ENCODE peak calls at places on chromosomes 13 and 19, in four cellular contexts. One of them, this sample, is unnamed. For H3K9me3, the result is how much of the 10 kb centered on the place peaks cover.

GRCh38 chr13:77892491-77892890 is 26.1 kb downstream of the EDNRB start:
- DNase-seq in K562: no peak
- DNase-seq in cardiac muscle cell: no peak
- DNase-seq in stomach: no peak
- DNase-seq in this sample: no peak

GRCh38 chr13:18236528-18236815 is 945.2 kb downstream of the TUBA3C start:
- DNase-seq in K562: no peak
- DNase-seq in cardiac muscle cell: no peak
- DNase-seq in stomach: no peak
- DNase-seq in this sample: no peak

GRCh38 chr13:111484959-111485358 is 164.5 kb downstream of the TEX29 start:
- DNase-seq in K562: no peak
- DNase-seq in cardiac muscle cell: no peak
- DNase-seq in stomach: no peak
- DNase-seq in this sample: no peak

GRCh38 chr19:32675720-32676185 is at the start of gene RGS9BP:
- DNase-seq in K562: peak
- DNase-seq in cardiac muscle cell: peak
- DNase-seq in stomach: peak
- DNase-seq in this sample: peak

GRCh38 chr19:16342002-16342715 is 17.5 kb downstream of the KLF2 start:
- DNase-seq in K562: no peak
- DNase-seq in cardiac muscle cell: peak
- DNase-seq in stomach: no peak
- DNase-seq in this sample: peak

GRCh38 chr19:661427-662196 is 1.4 kb downstream of the RNF126 start:
- DNase-seq in K562: no peak
- DNase-seq in cardiac muscle cell: no peak
- DNase-seq in stomach: peak
- DNase-seq in this sample: no peak

GRCh38 chr19:17089238-17089637 is 13.7 kb downstream of the MYO9B start:
- DNase-seq in K562: no peak
- DNase-seq in cardiac muscle cell: peak
- DNase-seq in stomach: no peak
- DNase-seq in this sample: no peak

GRCh38 chr19:1566392-1567115 is 1.6 kb downstream of the MEX3D start:
- DNase-seq in K562: peak
- DNase-seq in cardiac muscle cell: peak
- DNase-seq in stomach: peak
- DNase-seq in this sample: peak

GRCh38 chr13:29497137-29497654 is 98.3 kb downstream of the SLC7A1 start:
- DNase-seq in K562: no peak
- DNase-seq in cardiac muscle cell: peak
- DNase-seq in stomach: no peak
- DNase-seq in this sample: no peak

GRCh38 chr19:3801412-3802096 is 15.4 kb upstream of the MATK start:
- DNase-seq in K562: peak
- DNase-seq in cardiac muscle cell: peak
- DNase-seq in stomach: peak
- DNase-seq in this sample: no peak

GRCh38 chr19:50512999-50513745 is 541 bp downstream of the ASPDH start:
- DNase-seq in K562: no peak
- DNase-seq in cardiac muscle cell: no peak
- DNase-seq in stomach: no peak
- DNase-seq in this sample: no peak

GRCh38 chr13:96762876-96763275 is 231.4 kb downstream of the OXGR1 start:
- DNase-seq in K562: no peak
- DNase-seq in cardiac muscle cell: no peak
- DNase-seq in stomach: no peak
- DNase-seq in this sample: no peak

GRCh38 chr13:23583491-23583890 is 13.3 kb downstream of the TNFRSF19 start:
- DNase-seq in K562: no peak
- DNase-seq in cardiac muscle cell: peak
- DNase-seq in stomach: no peak
- DNase-seq in this sample: no peak

GRCh38 chr13:34076943-34077703 is 259.2 kb downstream of the RFC3 start:
- DNase-seq in K562: no peak
- DNase-seq in cardiac muscle cell: peak
- DNase-seq in stomach: no peak
- DNase-seq in this sample: no peak

GRCh38 chr13:45521292-45521691 is 56.6 kb downstream of the COG3 start:
- DNase-seq in K562: no peak
- DNase-seq in cardiac muscle cell: peak
- DNase-seq in stomach: no peak
- DNase-seq in this sample: no peak

GRCh38 chr19:53172892-53173291 is 14.0 kb upstream of the ZNF347 start:
- DNase-seq in K562: no peak
- DNase-seq in cardiac muscle cell: peak
- DNase-seq in stomach: no peak
- DNase-seq in this sample: no peak

GRCh38 chr19:50489461-50490011 is 12.9 kb upstream of the GARIN5A start:
- DNase-seq in K562: no peak
- DNase-seq in cardiac muscle cell: no peak
- DNase-seq in stomach: no peak
- DNase-seq in this sample: no peak

GRCh38 chr13:44818428-44818827 is 170.8 kb downstream of the NUFIP1 start:
- DNase-seq in K562: no peak
- DNase-seq in cardiac muscle cell: peak
- DNase-seq in stomach: no peak
- DNase-seq in this sample: no peak

GRCh38 chr13:32905864-32906180 is 110.4 kb upstream of the KL start:
- DNase-seq in K562: no peak
- DNase-seq in cardiac muscle cell: no peak
- DNase-seq in stomach: no peak
- DNase-seq in this sample: no peak

GRCh38 chr19:19591133-19591825 is 27.2 kb downstream of the PBX4 start:
- DNase-seq in K562: no peak
- DNase-seq in cardiac muscle cell: peak
- DNase-seq in stomach: peak
- DNase-seq in this sample: peak

GRCh38 chr19:617551-618246 is 15.6 kb downstream of the POLRMT start:
- DNase-seq in K562: no peak
- DNase-seq in cardiac muscle cell: no peak
- DNase-seq in stomach: no peak
- DNase-seq in this sample: no peak

GRCh38 chr13:36344886-36345437 is 1.2 kb downstream of the SPART start:
- DNase-seq in K562: no peak
- DNase-seq in cardiac muscle cell: peak
- DNase-seq in stomach: no peak
- DNase-seq in this sample: no peak

GRCh38 chr19:1949304-1950101 is 8.5 kb downstream of the CSNK1G2 start:
- DNase-seq in K562: no peak
- DNase-seq in cardiac muscle cell: no peak
- DNase-seq in stomach: no peak
- DNase-seq in this sample: no peak

GRCh38 chr19:47156861-47157454 is 26.3 kb downstream of the SAE1 start:
- DNase-seq in K562: no peak
- DNase-seq in cardiac muscle cell: peak
- DNase-seq in stomach: no peak
- DNase-seq in this sample: no peak

GRCh38 chr19:52138614-52139290 is 986 bp downstream of the ZNF616 start:
- DNase-seq in K562: peak
- DNase-seq in cardiac muscle cell: peak
- DNase-seq in stomach: no peak
- DNase-seq in this sample: no peak

GRCh38 chr19:41921280-41922219 is 6.7 kb downstream of the ERFL start:
- DNase-seq in K562: no peak
- DNase-seq in cardiac muscle cell: no peak
- DNase-seq in stomach: no peak
- DNase-seq in this sample: no peak

GRCh38 chr13:33797622-33798021 is 20.3 kb upstream of the RFC3 start:
- DNase-seq in K562: no peak
- DNase-seq in cardiac muscle cell: peak
- DNase-seq in stomach: no peak
- DNase-seq in this sample: no peak

GRCh38 chr13:51733656-51734334 is 70.2 kb downstream of the DHRS12 start:
- DNase-seq in K562: no peak
- DNase-seq in cardiac muscle cell: no peak
- DNase-seq in stomach: no peak
- DNase-seq in this sample: no peak

GRCh38 chr13:23510979-23511735 is 59.1 kb upstream of the TNFRSF19 start:
- DNase-seq in K562: no peak
- DNase-seq in cardiac muscle cell: peak
- DNase-seq in stomach: no peak
- DNase-seq in this sample: no peak

GRCh38 chr19:5130371-5131030 is 161.6 kb downstream of the KDM4B start:
- DNase-seq in K562: no peak
- DNase-seq in cardiac muscle cell: no peak
- DNase-seq in stomach: no peak
- DNase-seq in this sample: no peak

GRCh38 chr19:5133986-5134595 is 165.2 kb downstream of the KDM4B start:
- DNase-seq in K562: no peak
- DNase-seq in cardiac muscle cell: no peak
- DNase-seq in stomach: no peak
- DNase-seq in this sample: no peak

GRCh38 chr19:5132698-5133651 is 164.1 kb downstream of the KDM4B start:
- DNase-seq in K562: no peak
- DNase-seq in cardiac muscle cell: no peak
- DNase-seq in stomach: no peak
- DNase-seq in this sample: no peak

GRCh38 chr19:5131031-5131865 is 162.3 kb downstream of the KDM4B start:
- DNase-seq in K562: peak
- DNase-seq in cardiac muscle cell: no peak
- DNase-seq in stomach: no peak
- DNase-seq in this sample: no peak

GRCh38 chr19:5131866-5132561 is 163.1 kb downstream of the KDM4B start:
- DNase-seq in K562: no peak
- DNase-seq in cardiac muscle cell: no peak
- DNase-seq in stomach: no peak
- DNase-seq in this sample: no peak
- H3K9me3 ChIP-seq in K562: under half
- H3K9me3 ChIP-seq in cardiac muscle cell: under half
- H3K9me3 ChIP-seq in stomach: under half
- H3K9me3 ChIP-seq in this sample: under half

DNA sequence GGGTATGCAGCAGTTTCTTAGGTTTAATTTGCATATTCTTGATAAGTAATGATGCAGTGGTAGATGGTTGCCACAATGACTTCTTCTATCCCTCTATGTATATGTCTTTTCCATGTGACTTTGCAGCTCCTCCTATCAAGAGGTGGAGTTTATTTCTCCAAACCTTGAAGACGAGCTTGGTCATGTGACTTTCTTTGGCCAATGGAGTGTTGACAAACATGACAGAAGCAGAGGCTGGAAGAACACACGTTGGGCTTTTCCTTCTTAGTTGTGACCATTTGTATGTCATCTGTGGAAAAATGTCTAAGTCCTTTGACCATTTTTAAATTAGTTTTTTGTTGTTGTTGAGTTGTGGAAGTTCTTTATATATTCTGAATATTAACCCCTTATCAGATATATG is 32.3 kb downstream of the ZNF333 start:
- DNase-seq in K562: peak
- DNase-seq in cardiac muscle cell: no peak
- DNase-seq in stomach: no peak
- DNase-seq in this sample: no peak
- H3K9me3 ChIP-seq in K562: under half
- H3K9me3 ChIP-seq in cardiac muscle cell: under half
- H3K9me3 ChIP-seq in stomach: half or more
- H3K9me3 ChIP-seq in this sample: under half

GRCh38 chr19:30443531-30444252 is 71.5 kb downstream of the ZNF536 start:
- DNase-seq in K562: no peak
- DNase-seq in cardiac muscle cell: no peak
- DNase-seq in stomach: no peak
- DNase-seq in this sample: no peak

GRCh38 chr19:30442715-30443114 is 70.5 kb downstream of the ZNF536 start:
- DNase-seq in K562: no peak
- DNase-seq in cardiac muscle cell: no peak
- DNase-seq in stomach: no peak
- DNase-seq in this sample: no peak

GRCh38 chr19:30439271-30439750 is 67.1 kb downstream of the ZNF536 start:
- DNase-seq in K562: no peak
- DNase-seq in cardiac muscle cell: no peak
- DNase-seq in stomach: no peak
- DNase-seq in this sample: no peak

GRCh38 chr19:30437869-30438268 is 65.7 kb downstream of the ZNF536 start:
- DNase-seq in K562: no peak
- DNase-seq in cardiac muscle cell: no peak
- DNase-seq in stomach: no peak
- DNase-seq in this sample: no peak

DNA sequence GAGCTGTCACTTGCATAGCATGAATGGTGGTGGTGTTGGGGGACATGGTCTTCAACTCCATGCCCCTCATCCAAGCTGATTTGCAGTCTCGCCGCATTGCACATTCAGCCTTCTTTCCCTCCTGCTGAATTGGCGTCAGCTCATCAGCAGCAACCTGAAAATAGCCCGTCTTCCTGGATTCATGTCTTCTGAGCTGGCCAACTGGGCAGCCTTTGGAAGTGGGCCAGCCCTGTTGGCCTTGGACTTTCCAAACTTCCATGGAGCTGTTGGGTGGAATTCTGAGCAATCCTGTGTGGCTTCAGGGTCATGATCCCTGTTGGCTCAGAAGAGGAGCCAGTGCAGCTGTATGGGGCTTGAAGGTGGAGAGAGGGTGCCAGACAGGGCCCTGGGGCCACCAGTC is 68.8 kb downstream of the ZNF536 start:
- DNase-seq in K562: no peak
- DNase-seq in cardiac muscle cell: no peak
- DNase-seq in stomach: no peak
- DNase-seq in this sample: no peak
- H3K9me3 ChIP-seq in K562: under half
- H3K9me3 ChIP-seq in cardiac muscle cell: under half
- H3K9me3 ChIP-seq in stomach: under half
- H3K9me3 ChIP-seq in this sample: under half

DNA sequence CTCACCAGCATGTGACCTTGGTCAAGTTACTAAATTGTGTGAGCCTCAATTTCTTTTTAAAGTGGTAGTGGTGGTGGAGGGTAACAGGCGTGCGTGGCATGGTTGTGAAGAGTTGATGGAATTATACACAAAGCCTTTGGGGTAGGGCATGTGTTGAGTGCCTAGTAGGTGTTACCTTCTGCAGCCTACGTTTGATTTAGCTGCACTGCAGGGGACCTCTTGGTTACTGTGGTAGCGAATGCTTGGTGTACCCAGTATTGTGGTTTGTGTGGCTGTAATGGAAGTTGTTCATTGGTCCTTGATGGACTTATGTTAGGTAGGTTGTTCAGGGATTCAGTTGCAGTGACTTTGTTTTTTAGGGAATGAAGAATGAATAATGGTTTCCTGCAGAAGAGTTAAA is 24.6 kb downstream of the PRAM1 start:
- DNase-seq in K562: no peak
- DNase-seq in cardiac muscle cell: no peak
- DNase-seq in stomach: no peak
- DNase-seq in this sample: no peak
- H3K9me3 ChIP-seq in K562: under half
- H3K9me3 ChIP-seq in cardiac muscle cell: under half
- H3K9me3 ChIP-seq in stomach: under half
- H3K9me3 ChIP-seq in this sample: under half